ENCODE peak calls at places on chromosome 5, in five cellular contexts. L is upper lobe of left lung, G is AG09309, I is substantia nigra, X is choroid plexus epithelial cell. A is an unnamed sample.

GRCh38 chr5:109529520-109529919 is 119.7 kb upstream of the PJA2 start:
- DNase-seq in L (no peak), X (peak; percentile 61), I (no peak), G (no peak), A (peak; percentile 49)

GRCh38 chr5:109945097-109945678 is 255.5 kb downstream of the MAN2A1 start:
- DNase-seq in L (no peak), G (no peak), I (no peak), X (peak; percentile 14), A (no peak)

GRCh38 chr5:32095261-32095671 is 78.9 kb downstream of the GOLPH3 start:
- DNase-seq in G (no peak), I (no peak), X (peak; percentile 52), L (peak; percentile 57), A (no peak)

GRCh38 chr5:157743163-157744054 is at the start of gene LSM11:
- DNase-seq in I (peak; percentile 41), X (peak; percentile 84), G (peak; percentile 27), L (peak; percentile 96), A (peak; percentile 77)

GRCh38 chr5:19564036-19564435 is 424.0 kb downstream of the CDH18 start:
- DNase-seq in G (no peak), I (no peak), L (no peak), X (no peak), A (no peak)

GRCh38 chr5:83376461-83376860 is 95.1 kb upstream of the VCAN start:
- DNase-seq in X (no peak), G (no peak), L (no peak), I (no peak), A (no peak)

GRCh38 chr5:139660105-139660915 is 12.2 kb downstream of the CXXC5 start:
- DNase-seq in I (peak; percentile 89), L (peak; percentile 90), X (no peak), G (no peak), A (no peak)

GRCh38 chr5:104344809-104345512 is 782.4 kb upstream of the NUDT12 start:
- DNase-seq in I (no peak), G (no peak), L (no peak), X (peak; percentile 49), A (peak; percentile 61)

GRCh38 chr5:20680718-20681302 is 692.8 kb upstream of the CDH18 start:
- DNase-seq in G (no peak), X (peak; percentile 2), L (no peak), I (no peak), A (no peak)

GRCh38 chr5:81140942-81141341 is 92.2 kb upstream of the CKMT2 start:
- DNase-seq in I (no peak), G (peak; percentile 57), L (no peak), X (peak; percentile 66), A (peak; percentile 65)

GRCh38 chr5:157603333-157604190 is 28.0 kb upstream of the ADAM19 start:
- DNase-seq in G (peak; percentile 81), X (peak; percentile 88), L (no peak), I (no peak), A (peak; percentile 96)

GRCh38 chr5:5467737-5468136 is 45.3 kb downstream of the ICE1 start:
- DNase-seq in X (peak; percentile 25), G (no peak), I (no peak), L (no peak), A (peak; percentile 79)